ENCODE peak calls at places on chromosomes 1 and 21, in four cellular contexts. E is K562, Q is NCI-H69, S is HFF-Myc. L is an unnamed sample.

GRCh38 chr1:224205438-224205840 is 22.4 kb downstream of the DEGS1 start:
- DNase-seq in E (peak; percentile 65), Q (peak; percentile 41), S (no peak), L (peak; percentile 21)

GRCh38 chr21:35528109-35529042 is 479.3 kb upstream of the RUNX1 start:
- DNase-seq in Q (no peak), E (no peak), S (no peak), L (no peak)

GRCh38 chr1:22318279-22318983 is 133.2 kb upstream of the ZBTB40 start:
- DNase-seq in E (no peak), Q (peak; percentile 95), S (no peak), L (no peak)

GRCh38 chr1:59393211-59394180 is 96.6 kb downstream of the FGGY start:
- DNase-seq in S (no peak), Q (peak; percentile 80), E (peak; percentile 48), L (no peak)

GRCh38 chr1:85894651-85895050 is 186.4 kb upstream of the ZNHIT6 start:
- DNase-seq in Q (peak; percentile 60), E (peak; percentile 5), S (no peak), L (no peak)

GRCh38 chr1:209409786-209410185 is 173.7 kb upstream of the CAMK1G start:
- DNase-seq in E (no peak), Q (no peak), S (no peak), L (no peak)

GRCh38 chr1:52907068-52907811 is 14.3 kb downstream of the ECHDC2 start:
- DNase-seq in Q (no peak), E (peak; percentile 89), S (no peak), L (no peak)

GRCh38 chr1:93707956-93708355 is 26.3 kb upstream of the BCAR3 start:
- DNase-seq in Q (no peak), S (no peak), E (no peak), L (no peak)

GRCh38 chr1:33388989-33389771 is 41.7 kb downstream of the PHC2 start:
- DNase-seq in Q (no peak), S (no peak), E (no peak), L (no peak)

GRCh38 chr1:233671286-233671685 is 57.4 kb downstream of the KCNK1 start:
- DNase-seq in S (no peak), E (no peak), Q (no peak), L (no peak)

GRCh38 chr1:9284061-9284460 is 8.6 kb upstream of the SPSB1 start:
- DNase-seq in Q (no peak), S (no peak), E (no peak), L (no peak)

GRCh38 chr1:221923921-221924598 is 182.2 kb upstream of the DUSP10 start:
- DNase-seq in E (no peak), S (no peak), Q (no peak), L (no peak)

GRCh38 chr21:44695176-44695575 is 1.8 kb upstream of the KRTAP10-12 start:
- DNase-seq in E (no peak), Q (no peak), S (no peak), L (no peak)